ENCODE peak calls at places on chromosomes 3 and 15, in ten cellular contexts. O is cortex of kidney, Y is aorta, A is germinal center, S is Kasumi-1, T is amygdala, P is NCI-H526, K is fibroblast of mammary gland, G is renal cortical epithelial cell, Q is testis. M is an unnamed sample.

GRCh38 chr3:121976727-121977126 is 45.3 kb downstream of the ILDR1 start:
- DNase-seq in O (no peak), Y (no peak), A (no peak), S (no peak), T (no peak), P (no peak), K (no peak), G (no peak), Q (no peak), M (no peak)

GRCh38 chr3:73813291-73813977 is 188.7 kb upstream of the PDZRN3 start:
- DNase-seq in O (no peak), Y (no peak), A (no peak), S (no peak), T (no peak), P (no peak), K (peak), G (no peak), Q (no peak), M (no peak)

GRCh38 chr3:114179575-114179974 is 723 bp upstream of the DRD3 start:
- DNase-seq in O (no peak), Y (no peak), A (peak), S (peak), T (no peak), P (no peak), K (peak), G (peak), Q (no peak), M (no peak)

GRCh38 chr15:91254766-91255165 is 154.7 kb downstream of the SV2B start:
- DNase-seq in O (no peak), Y (no peak), A (no peak), S (no peak), T (no peak), P (no peak), K (no peak), G (no peak), Q (peak), M (no peak)

GRCh38 chr3:190116551-190117067 is 4.1 kb downstream of the P3H2 start:
- DNase-seq in O (no peak), Y (no peak), A (no peak), S (no peak), T (no peak), P (no peak), K (no peak), G (no peak), Q (no peak), M (no peak)

GRCh38 chr15:97482521-97482920 is 478.0 kb upstream of the ARRDC4 start:
- DNase-seq in O (no peak), Y (no peak), A (no peak), S (peak), T (no peak), P (no peak), K (no peak), G (no peak), Q (no peak), M (no peak)

GRCh38 chr3:114363554-114364202 is 69.8 kb downstream of the TIGIT start:
- DNase-seq in O (no peak), Y (no peak), A (no peak), S (no peak), T (peak), P (no peak), K (peak), G (peak), Q (peak), M (no peak)

GRCh38 chr3:164806188-164806587 is 272.1 kb downstream of the SI start:
- DNase-seq in O (no peak), Y (no peak), A (no peak), S (no peak), T (no peak), P (no peak), K (no peak), G (no peak), Q (no peak), M (peak)

GRCh38 chr3:161273589-161274218 is 52.6 kb downstream of the NMD3 start:
- DNase-seq in O (no peak), Y (no peak), A (no peak), S (peak), T (no peak), P (peak), K (peak), G (peak), Q (peak), M (no peak)

GRCh38 chr3:187750513-187751123 is 5.3 kb upstream of the BCL6 start:
- DNase-seq in O (no peak), Y (no peak), A (no peak), S (no peak), T (no peak), P (no peak), K (no peak), G (peak), Q (no peak), M (no peak)

GRCh38 chr3:108001457-108001856 is 89.4 kb downstream of the CD47 start:
- DNase-seq in O (no peak), Y (no peak), A (no peak), S (no peak), T (no peak), P (no peak), K (peak), G (peak), Q (no peak), M (no peak)

GRCh38 chr3:52347716-52348635 is 31.9 kb downstream of the DNAH1 start:
- DNase-seq in O (no peak), Y (no peak), A (no peak), S (no peak), T (no peak), P (no peak), K (no peak), G (no peak), Q (no peak), M (no peak)

M was measured in hippocampal formation.